ENCODE peak calls at places on chromosomes 11 and 22, in seven cellular contexts. P, F, G, W, C, D and I are unnamed samples. For H3K9me2, the result is how much of the 10 kb centered on the place peaks cover.

GRCh38 chr11:85805387-85805786 is 5.6 kb downstream of the SYTL2 start:
- DNase-seq in P (no peak), F (peak), G (no peak), W (no peak), C (no peak), D (no peak), I (no peak)

GRCh38 chr22:40107244-40107643 is 70.5 kb upstream of the TNRC6B start:
- DNase-seq in P (no peak), F (peak), G (peak), W (no peak), C (no peak), D (no peak), I (no peak)

GRCh38 chr11:97345031-97345430 is 955.2 kb downstream of the JRKL start:
- DNase-seq in P (no peak), F (no peak), G (no peak), W (no peak), C (no peak), D (no peak), I (no peak)

GRCh38 chr11:83691387-83692088 is 405.4 kb upstream of the CCDC90B start:
- DNase-seq in P (no peak), F (peak), G (no peak), W (no peak), C (peak), D (no peak), I (no peak)

GRCh38 chr22:22709719-22710445 is 65.5 kb downstream of the GGTLC2 start:
- DNase-seq in P (no peak), F (peak), G (peak), W (no peak), C (no peak), D (peak), I (peak)

GRCh38 chr22:28989035-28989464 is 72.6 kb downstream of the C22orf31 start:
- DNase-seq in P (no peak), F (peak), G (no peak), W (no peak), C (no peak), D (peak), I (no peak)

GRCh38 chr11:116615211-116615865 is 157.4 kb downstream of the BUD13 start:
- DNase-seq in P (no peak), F (no peak), G (no peak), W (no peak), C (no peak), D (no peak), I (no peak)

GRCh38 chr11:46669606-46670243 is 30.7 kb downstream of the ARHGAP1 start:
- DNase-seq in P (peak), F (no peak), G (peak), W (no peak), C (no peak), D (peak), I (peak)

GRCh38 chr11:17267576-17267975 is 9.0 kb upstream of the NUCB2 start:
- DNase-seq in P (no peak), F (peak), G (no peak), W (peak), C (peak), D (peak), I (no peak)

GRCh38 chr11:33402066-33402465 is 144.9 kb downstream of the HIPK3 start:
- DNase-seq in P (no peak), F (no peak), G (no peak), W (no peak), C (no peak), D (no peak), I (peak)

GRCh38 chr11:62905286-62905685 is 15.9 kb downstream of the CHRM1 start:
- DNase-seq in P (no peak), F (no peak), G (no peak), W (no peak), C (no peak), D (no peak), I (no peak)

GRCh38 chr11:97428247-97428646 is 1038.4 kb downstream of the JRKL start:
- DNase-seq in P (no peak), F (no peak), G (no peak), W (no peak), C (no peak), D (no peak), I (no peak)

GRCh38 chr11:18736590-18737148 is 10.7 kb upstream of the IGSF22 start:
- DNase-seq in P (no peak), F (no peak), G (no peak), W (no peak), C (no peak), D (no peak), I (no peak)

GRCh38 chr11:61037694-61038093 is 64.6 kb upstream of the CD5 start:
- DNase-seq in P (no peak), F (no peak), G (no peak), W (no peak), C (no peak), D (peak), I (no peak)

GRCh38 chr22:20656902-20657836 is 116.7 kb upstream of the SERPIND1 start:
- DNase-seq in P (no peak), F (no peak), G (peak), W (peak), C (no peak), D (no peak), I (peak)

GRCh38 chr11:13126430-13126829 is 117.3 kb downstream of the RASSF10 start:
- DNase-seq in P (no peak), F (no peak), G (no peak), W (no peak), C (no peak), D (peak), I (no peak)

GRCh38 chr22:37416806-37417205 is 10.5 kb downstream of the ELFN2 start:
- DNase-seq in P (peak), F (no peak), G (no peak), W (no peak), C (no peak), D (no peak), I (no peak)

GRCh38 chr11:57427692-57428082 is 766 bp upstream of the SLC43A3 start:
- DNase-seq in P (no peak), F (peak), G (no peak), W (no peak), C (no peak), D (no peak), I (no peak)

GRCh38 chr22:40007826-40008710 is 13.3 kb downstream of the FAM83F start:
- DNase-seq in P (no peak), F (no peak), G (no peak), W (no peak), C (no peak), D (no peak), I (no peak)

GRCh38 chr22:40345271-40345670 is 1.0 kb upstream of the ADSL start:
- DNase-seq in P (no peak), F (peak), G (peak), W (no peak), C (peak), D (peak), I (peak)

GRCh38 chr11:68528630-68529029 is 68.1 kb downstream of the PPP6R3 start:
- DNase-seq in P (no peak), F (no peak), G (no peak), W (no peak), C (peak), D (no peak), I (peak)

GRCh38 chr11:19978668-19979518 is 181.4 kb downstream of the DBX1 start:
- DNase-seq in P (no peak), F (peak), G (no peak), W (peak), C (peak), D (peak), I (no peak)

GRCh38 chr11:124075841-124076571 is 34.9 kb upstream of the OR10G7 start:
- DNase-seq in P (peak), F (peak), G (no peak), W (no peak), C (no peak), D (no peak), I (no peak)

GRCh38 chr11:36317992-36318391 is 21.9 kb downstream of the PRR5L start:
- DNase-seq in P (no peak), F (no peak), G (no peak), W (no peak), C (no peak), D (peak), I (no peak)

GRCh38 chr11:33480636-33481035 is 220.0 kb downstream of the C11orf91 start:
- DNase-seq in P (no peak), F (no peak), G (no peak), W (no peak), C (no peak), D (no peak), I (no peak)

GRCh38 chr22:33579448-33580093 is 340.7 kb downstream of the LARGE1 start:
- DNase-seq in P (peak), F (peak), G (peak), W (peak), C (peak), D (peak), I (peak)

GRCh38 chr11:9847636-9848035 is 183.8 kb downstream of the SWAP70 start:
- DNase-seq in P (no peak), F (peak), G (no peak), W (no peak), C (no peak), D (no peak), I (no peak)

GRCh38 chr11:99198215-99198614 is 177.5 kb downstream of the CNTN5 start:
- DNase-seq in P (no peak), F (no peak), G (no peak), W (no peak), C (no peak), D (no peak), I (no peak)

GRCh38 chr11:114237321-114238280 is 58.6 kb upstream of the NNMT start:
- DNase-seq in P (peak), F (no peak), G (no peak), W (no peak), C (no peak), D (peak), I (no peak)
- H3K4me3 ChIP-seq in P (no peak), F (no peak), G (no peak), W (no peak), C (no peak), D (no peak), I (no peak)

GRCh38 chr11:132898676-132899075 is 633.6 kb downstream of the OPCML start:
- DNase-seq in P (no peak), F (no peak), G (no peak), W (no peak), C (no peak), D (no peak), I (no peak)
- H3K9me2 ChIP-seq in P (under half), F (under half), G (under half), W (under half), C (under half), D (under half), I (under half)

GRCh38 chr11:2093575-2094353 is 45.4 kb downstream of the IGF2 start:
- DNase-seq in P (no peak), F (peak), G (no peak), W (no peak), C (no peak), D (no peak), I (no peak)

GRCh38 chr11:2091112-2091746 is 48.0 kb downstream of the IGF2 start:
- DNase-seq in P (no peak), F (no peak), G (no peak), W (no peak), C (no peak), D (no peak), I (no peak)

GRCh38 chr11:2091786-2092463 is 47.3 kb downstream of the IGF2 start:
- DNase-seq in P (no peak), F (no peak), G (no peak), W (no peak), C (no peak), D (no peak), I (no peak)

GRCh38 chr11:2092956-2093412 is 46.2 kb downstream of the IGF2 start:
- DNase-seq in P (peak), F (peak), G (no peak), W (no peak), C (no peak), D (peak), I (no peak)

GRCh38 chr11:2092464-2092910 is 46.7 kb downstream of the IGF2 start:
- DNase-seq in P (no peak), F (no peak), G (no peak), W (no peak), C (no peak), D (no peak), I (no peak)
- H3K4me3 ChIP-seq in P (no peak), F (no peak), G (no peak), W (no peak), C (no peak), D (no peak), I (no peak)

GRCh38 chr11:132895340-132895739 is 637.0 kb downstream of the OPCML start:
- DNase-seq in P (no peak), F (peak), G (no peak), W (no peak), C (peak), D (no peak), I (no peak)

GRCh38 chr11:132894598-132894997 is 637.7 kb downstream of the OPCML start:
- DNase-seq in P (no peak), F (no peak), G (no peak), W (no peak), C (peak), D (no peak), I (no peak)

GRCh38 chr11:132901638-132902610 is 630.4 kb downstream of the OPCML start:
- DNase-seq in P (no peak), F (peak), G (no peak), W (no peak), C (no peak), D (no peak), I (no peak)

GRCh38 chr11:132898021-132898420 is 634.3 kb downstream of the OPCML start:
- DNase-seq in P (no peak), F (no peak), G (no peak), W (no peak), C (no peak), D (no peak), I (no peak)
- H3K9me2 ChIP-seq in P (under half), F (under half), G (under half), W (under half), C (under half), D (under half), I (under half)

DNA sequence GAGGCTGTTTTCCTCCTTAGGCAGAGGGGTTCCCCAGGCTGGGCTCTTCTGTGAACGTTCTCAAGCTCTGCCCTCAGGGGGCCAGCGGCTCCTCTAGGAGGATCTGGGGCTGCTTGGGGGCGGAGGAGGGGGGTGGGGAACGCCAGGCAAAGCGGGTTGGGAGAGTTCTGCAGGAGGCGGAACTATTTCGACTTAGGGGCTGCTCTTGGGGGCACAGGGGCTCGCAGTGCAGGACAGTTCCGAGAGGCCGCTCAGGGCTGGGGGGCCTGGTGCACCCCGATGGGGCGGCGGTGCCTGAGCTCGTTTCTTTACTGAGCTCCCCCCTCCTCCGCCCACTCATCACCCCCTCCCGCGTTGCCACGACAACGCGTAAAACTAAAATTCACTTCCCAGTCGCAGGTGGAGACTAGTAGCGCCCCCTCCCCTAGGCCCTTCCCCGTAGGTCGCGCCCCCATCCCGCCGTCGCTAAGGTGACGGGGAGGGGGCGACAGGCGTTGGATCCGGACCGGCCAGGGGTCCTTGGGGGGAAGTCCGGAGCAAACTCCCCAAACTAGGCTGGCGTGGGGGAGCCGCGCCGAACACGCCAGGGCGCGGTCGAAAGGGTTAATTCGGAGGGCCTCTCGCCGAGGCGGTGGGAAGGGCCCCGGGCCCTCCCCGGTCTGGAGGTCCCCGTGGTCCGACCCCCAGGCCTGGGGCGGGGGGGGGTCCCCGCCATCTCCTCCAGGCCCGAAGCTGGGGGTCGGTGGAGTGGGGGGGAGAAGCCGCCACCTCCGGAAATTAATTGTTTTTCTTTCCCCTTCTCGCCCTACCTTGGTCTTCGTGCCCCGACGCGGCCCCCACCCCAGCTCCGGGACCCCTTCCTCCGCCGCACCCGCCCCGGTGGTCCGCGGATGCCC is 856 bp downstream of the SHANK3 start:
- DNase-seq in P (peak), F (no peak), G (no peak), W (no peak), C (peak), D (no peak), I (no peak)
- H3K4me3 ChIP-seq in P (peak), F (no peak), G (no peak), W (peak), C (peak), D (no peak), I (no peak)

GRCh38 chr11:95358516-95359322 is 127.7 kb upstream of the SESN3 start:
- DNase-seq in P (no peak), F (peak), G (no peak), W (no peak), C (no peak), D (no peak), I (no peak)
- H3K9me2 ChIP-seq in P (under half), F (under half), G (under half), W (under half), C (under half), D (under half), I (under half)

GRCh38 chr22:44455151-44455962 is 42.7 kb downstream of the RTL6 start:
- DNase-seq in P (no peak), F (no peak), G (no peak), W (no peak), C (no peak), D (peak), I (peak)
- H3K4me3 ChIP-seq in P (no peak), F (no peak), G (no peak), W (no peak), C (no peak), D (no peak), I (peak)

GRCh38 chr11:128759597-128759996 is 65.7 kb downstream of the FLI1 start:
- DNase-seq in P (no peak), F (peak), G (no peak), W (no peak), C (peak), D (no peak), I (no peak)
- H3K9me2 ChIP-seq in P (under half), F (under half), G (under half), W (under half), C (under half), D (under half), I (under half)

GRCh38 chr22:43923191-43923590 is 414 bp upstream of the PNPLA3 start:
- DNase-seq in P (no peak), F (peak), G (no peak), W (no peak), C (no peak), D (no peak), I (no peak)
- H3K4me3 ChIP-seq in P (peak), F (peak), G (no peak), W (no peak), C (peak), D (peak), I (no peak)

DNA sequence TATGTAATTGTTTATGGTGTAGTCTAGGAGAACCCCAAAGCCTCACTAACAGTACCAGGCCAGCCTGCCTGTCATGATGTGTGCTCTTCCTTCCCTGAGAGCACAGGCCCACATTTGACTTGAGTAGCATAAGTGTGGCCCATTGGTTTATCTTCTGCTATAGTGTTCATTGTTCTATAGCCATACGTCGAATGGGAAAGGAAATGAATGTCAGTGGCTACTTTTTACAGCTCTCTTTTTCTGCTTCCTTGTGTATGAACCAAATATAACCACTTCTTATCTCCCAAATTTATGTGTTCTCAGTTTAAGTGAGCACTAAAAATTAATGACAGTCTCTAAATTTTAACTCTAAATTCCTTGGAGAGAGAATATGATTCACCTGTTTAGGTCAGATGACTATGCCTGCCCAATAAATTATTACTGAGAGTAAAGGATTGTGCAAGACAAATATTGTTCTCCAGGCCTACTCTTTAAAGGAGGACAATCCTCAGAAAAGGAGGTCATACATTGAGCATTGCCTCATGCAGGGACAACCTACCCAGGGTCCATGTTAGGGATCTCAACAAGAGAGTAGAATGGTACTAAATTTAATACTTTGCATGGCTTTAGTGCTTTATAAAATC is 222.9 kb upstream of the ARHGAP20 start:
- DNase-seq in P (no peak), F (no peak), G (no peak), W (no peak), C (no peak), D (no peak), I (no peak)
- H3K9me2 ChIP-seq in P (under half), F (under half), G (under half), W (under half), C (under half), D (under half), I (under half)